ENCODE peak calls at places on chromosomes 1 and 21, in four cellular contexts. B, G, Z and U are unnamed samples.

GRCh38 chr1:219159946-219160645 is 13.6 kb upstream of the LYPLAL1 start:
- DNase-seq in B (no peak), G (no peak), Z (no peak), U (no peak)

GRCh38 chr1:20359451-20360330 is 69.0 kb downstream of the VWA5B1 start:
- DNase-seq in B (no peak), G (peak), Z (no peak), U (no peak)

GRCh38 chr1:66402194-66402593 is 131.8 kb upstream of the SGIP1 start:
- DNase-seq in B (no peak), G (no peak), Z (no peak), U (no peak)

GRCh38 chr1:40404670-40405462 is 31.3 kb downstream of the SMAP2 start:
- DNase-seq in B (no peak), G (peak), Z (no peak), U (no peak)

GRCh38 chr1:76314730-76315129 is 240.2 kb downstream of the ST6GALNAC3 start:
- DNase-seq in B (no peak), G (no peak), Z (no peak), U (no peak)

GRCh38 chr21:24727803-24728425 is 879.4 kb downstream of the MRPL39 start:
- DNase-seq in B (no peak), G (no peak), Z (no peak), U (no peak)

GRCh38 chr1:31412732-31413404 is at the start of gene SERINC2:
- DNase-seq in B (no peak), G (no peak), Z (no peak), U (no peak)

GRCh38 chr21:42343963-42344510 is 6.8 kb downstream of the TFF2 start:
- DNase-seq in B (no peak), G (no peak), Z (no peak), U (no peak)

GRCh38 chr1:11898831-11899467 is 27.3 kb downstream of the KIAA2013 start:
- DNase-seq in B (no peak), G (no peak), Z (no peak), U (no peak)

GRCh38 chr1:41690331-41690730 is 205.8 kb upstream of the EDN2 start:
- DNase-seq in B (no peak), G (no peak), Z (no peak), U (no peak)

GRCh38 chr1:106360252-106360651 is 696.2 kb upstream of the PRMT6 start:
- DNase-seq in B (no peak), G (no peak), Z (no peak), U (no peak)

GRCh38 chr1:47975302-47975921 is 21.8 kb downstream of the TRABD2B start:
- DNase-seq in B (no peak), G (no peak), Z (no peak), U (no peak)

GRCh38 chr1:100400332-100400933 is 48.1 kb downstream of the CDC14A start:
- DNase-seq in B (peak), G (no peak), Z (no peak), U (no peak)

GRCh38 chr1:7301346-7301993 is 469.6 kb upstream of the VAMP3 start:
- DNase-seq in B (no peak), G (no peak), Z (no peak), U (no peak)

GRCh38 chr1:228295201-228295600 is 87.4 kb downstream of the OBSCN start:
- DNase-seq in B (no peak), G (no peak), Z (no peak), U (no peak)

GRCh38 chr1:228141082-228141870 is 1.2 kb downstream of the GUK1 start:
- DNase-seq in B (no peak), G (no peak), Z (no peak), U (no peak)

GRCh38 chr21:36470294-36470693 is 9.6 kb downstream of the CLDN14 start:
- DNase-seq in B (no peak), G (no peak), Z (no peak), U (no peak)

GRCh38 chr21:45417951-45418300 is 13.0 kb downstream of the COL18A1 start:
- DNase-seq in B (no peak), G (no peak), Z (no peak), U (no peak)

GRCh38 chr1:27581823-27582243 is 22.1 kb downstream of the AHDC1 start:
- DNase-seq in B (no peak), G (no peak), Z (no peak), U (no peak)

GRCh38 chr1:206498685-206499084 is 8.6 kb upstream of the RASSF5 start:
- DNase-seq in B (no peak), G (no peak), Z (no peak), U (no peak)

GRCh38 chr1:88640060-88640459 is 44.0 kb upstream of the PKN2 start:
- DNase-seq in B (no peak), G (no peak), Z (no peak), U (no peak)

GRCh38 chr1:192061556-192061955 is 96.7 kb upstream of the RGS18 start:
- DNase-seq in B (no peak), G (no peak), Z (no peak), U (no peak)

GRCh38 chr1:167943541-167943940 is 6.7 kb upstream of the MPC2 start:
- DNase-seq in B (no peak), G (no peak), Z (no peak), U (no peak)

GRCh38 chr1:198530964-198531363 is 9.5 kb downstream of the ATP6V1G3 start:
- DNase-seq in B (no peak), G (no peak), Z (no peak), U (no peak)

GRCh38 chr21:42398414-42399030 is 2.7 kb upstream of the TMPRSS3 start:
- DNase-seq in B (no peak), G (no peak), Z (no peak), U (no peak)

GRCh38 chr1:213598263-213598662 is 389.5 kb upstream of the PROX1 start:
- DNase-seq in B (no peak), G (no peak), Z (no peak), U (no peak)

GRCh38 chr21:34845521-34846213 is 176.9 kb downstream of the CLIC6 start:
- DNase-seq in B (no peak), G (peak), Z (no peak), U (no peak)

GRCh38 chr1:42479621-42480020 is 16.5 kb downstream of the CCDC30 start:
- DNase-seq in B (no peak), G (no peak), Z (no peak), U (no peak)

GRCh38 chr1:153438599-153438998 is 21.9 kb downstream of the S100A7 start:
- DNase-seq in B (no peak), G (no peak), Z (no peak), U (no peak)

GRCh38 chr1:155226910-155227260 is 18.4 kb downstream of the MTX1 start:
- DNase-seq in B (peak), G (no peak), Z (no peak), U (no peak)

GRCh38 chr1:38029725-38030511 is 16.7 kb downstream of the POU3F1 start:
- DNase-seq in B (no peak), G (no peak), Z (no peak), U (no peak)

GRCh38 chr1:211343607-211344334 is 17.1 kb downstream of the TRAF5 start:
- DNase-seq in B (no peak), G (no peak), Z (no peak), U (no peak)

GRCh38 chr1:166470057-166470456 is 303.3 kb upstream of the FAM78B start:
- DNase-seq in B (no peak), G (no peak), Z (no peak), U (no peak)

GRCh38 chr1:59408608-59409007 is 111.7 kb downstream of the FGGY start:
- DNase-seq in B (no peak), G (no peak), Z (no peak), U (no peak)

GRCh38 chr1:85343612-85344255 is 67.3 kb upstream of the BCL10 start:
- DNase-seq in B (no peak), G (no peak), Z (peak), U (no peak)

GRCh38 chr1:7690496-7691182 is 80.5 kb upstream of the VAMP3 start:
- DNase-seq in B (no peak), G (no peak), Z (no peak), U (no peak)

GRCh38 chr1:36390411-36390810 is 4.7 kb upstream of the STK40 start:
- DNase-seq in B (no peak), G (no peak), Z (no peak), U (no peak)

GRCh38 chr1:156226116-156226538 is 13.3 kb downstream of the PMF1 start:
- DNase-seq in B (no peak), G (no peak), Z (no peak), U (no peak)

GRCh38 chr1:59150537-59151386 is 146.1 kb upstream of the FGGY start:
- DNase-seq in B (no peak), G (peak), Z (peak), U (peak)

DNA sequence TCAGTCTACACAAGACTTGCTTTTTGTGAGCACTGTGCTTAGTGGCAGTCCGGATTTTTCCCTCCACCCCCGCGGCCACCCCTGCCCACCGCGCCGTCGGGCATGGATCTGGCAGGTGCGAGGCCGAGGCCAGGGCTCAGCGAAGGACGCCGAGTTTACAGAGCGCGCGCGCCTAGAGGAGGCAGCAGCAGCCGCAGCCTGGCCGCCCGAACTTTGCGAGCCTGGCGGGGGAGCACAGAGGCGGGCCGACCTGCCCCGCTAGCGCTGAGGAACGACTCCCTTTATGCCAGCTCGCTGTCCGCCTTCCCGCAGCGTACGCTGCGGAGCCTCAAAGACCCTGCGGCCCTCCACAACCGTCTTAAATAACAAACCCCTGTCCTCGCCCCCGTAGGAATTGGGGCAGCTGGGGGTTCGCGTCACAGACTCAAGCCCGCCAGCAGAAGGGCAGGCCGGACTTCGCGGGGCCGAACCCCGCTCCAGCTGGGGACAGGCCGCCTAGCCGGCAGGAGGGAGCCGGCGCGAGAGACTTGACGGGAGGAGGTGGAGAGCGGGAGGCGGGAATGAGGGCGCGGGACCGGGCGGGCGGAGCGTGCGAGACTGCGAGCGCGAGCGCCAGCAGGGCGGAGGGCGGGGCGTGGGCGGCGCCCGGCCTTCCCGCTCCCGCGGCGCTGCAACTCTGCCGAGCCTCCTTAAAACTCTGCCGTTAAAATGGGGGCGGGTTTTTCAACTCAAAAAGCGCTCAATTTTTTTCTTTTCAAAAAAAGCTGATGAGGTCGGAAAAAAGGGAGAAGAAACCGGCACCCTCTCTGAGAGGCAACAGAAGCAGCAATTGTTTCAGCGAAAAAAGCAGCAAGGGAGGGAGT is 1.8 kb upstream of the CDKN2C start:
- DNase-seq in B (peak), G (peak), Z (peak), U (peak)
- TF ChIP-seq CTCF in B (peak), G (peak), Z (peak), U (no peak)

GRCh38 chr1:223714421-223714724 is 2.0 kb downstream of the CAPN2 start:
- DNase-seq in B (no peak), G (no peak), Z (no peak), U (no peak)

GRCh38 chr1:223714849-223715709 is 2.7 kb downstream of the CAPN2 start:
- DNase-seq in B (no peak), G (peak), Z (peak), U (no peak)

GRCh38 chr1:223712856-223713494 is 636 bp downstream of the CAPN2 start:
- DNase-seq in B (no peak), G (no peak), Z (no peak), U (no peak)

GRCh38 chr1:223712184-223712855 is at the start of gene CAPN2:
- DNase-seq in B (peak), G (no peak), Z (no peak), U (no peak)

GRCh38 chr1:223713546-223714420 is 1.4 kb downstream of the CAPN2 start:
- DNase-seq in B (no peak), G (peak), Z (no peak), U (no peak)
- TF ChIP-seq CTCF in B (no peak), G (no peak), Z (no peak), U (no peak)

DNA sequence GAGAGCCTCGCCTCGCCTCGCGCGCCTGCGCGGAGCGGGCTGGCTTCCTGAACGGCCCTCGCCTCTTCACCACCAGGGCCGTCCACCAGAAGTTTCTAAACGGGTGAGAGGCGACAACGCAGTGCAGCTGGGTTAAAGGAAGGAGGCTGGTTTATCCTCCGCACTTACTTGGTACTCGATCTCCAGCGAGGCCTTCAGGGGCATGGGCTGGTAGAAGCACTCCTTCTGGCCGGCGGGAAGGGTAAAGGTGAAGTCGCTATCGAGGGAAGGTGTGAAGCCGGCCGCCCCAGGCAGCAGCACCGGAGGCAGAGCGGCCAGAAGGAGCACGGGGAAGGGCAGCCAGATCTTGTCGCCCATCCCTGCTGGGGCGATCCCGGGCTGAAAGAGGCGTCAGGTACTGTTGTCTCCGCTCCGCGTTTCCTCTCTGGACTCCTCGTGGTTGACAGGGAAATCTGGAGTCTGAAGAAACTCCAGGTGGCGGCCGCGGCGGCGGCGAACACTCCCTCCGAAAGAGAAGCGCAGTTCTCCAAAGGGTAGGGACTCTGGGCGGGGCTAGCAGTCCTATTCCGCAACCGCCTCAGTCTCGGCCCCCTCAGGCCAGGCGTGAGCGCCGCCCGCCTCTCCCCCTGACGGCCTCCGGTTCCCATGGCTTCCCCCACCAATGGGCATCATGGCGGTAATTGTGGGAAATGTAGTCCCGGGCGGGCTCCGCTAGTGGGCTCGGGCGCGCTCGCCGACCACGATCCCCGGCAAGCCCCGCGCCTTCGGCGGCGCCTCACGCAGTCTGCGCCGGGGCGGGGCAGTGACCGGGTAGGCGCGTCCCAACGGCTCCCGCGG is at the start of gene TMED5:
- DNase-seq in B (peak), G (peak), Z (peak), U (peak)
- TF ChIP-seq CTCF in B (peak), G (no peak), Z (peak), U (no peak)

GRCh38 chr21:31103571-31104265 is 65.4 kb upstream of the KRTAP19-8 start:
- DNase-seq in B (no peak), G (no peak), Z (no peak), U (no peak)

GRCh38 chr21:31099122-31099521 is 60.8 kb upstream of the KRTAP19-8 start:
- DNase-seq in B (no peak), G (no peak), Z (no peak), U (no peak)

GRCh38 chr21:31103163-31103562 is 64.9 kb upstream of the KRTAP19-8 start:
- DNase-seq in B (no peak), G (no peak), Z (no peak), U (no peak)

GRCh38 chr21:31092867-31093266 is 54.6 kb upstream of the KRTAP19-8 start:
- DNase-seq in B (no peak), G (no peak), Z (no peak), U (no peak)

DNA sequence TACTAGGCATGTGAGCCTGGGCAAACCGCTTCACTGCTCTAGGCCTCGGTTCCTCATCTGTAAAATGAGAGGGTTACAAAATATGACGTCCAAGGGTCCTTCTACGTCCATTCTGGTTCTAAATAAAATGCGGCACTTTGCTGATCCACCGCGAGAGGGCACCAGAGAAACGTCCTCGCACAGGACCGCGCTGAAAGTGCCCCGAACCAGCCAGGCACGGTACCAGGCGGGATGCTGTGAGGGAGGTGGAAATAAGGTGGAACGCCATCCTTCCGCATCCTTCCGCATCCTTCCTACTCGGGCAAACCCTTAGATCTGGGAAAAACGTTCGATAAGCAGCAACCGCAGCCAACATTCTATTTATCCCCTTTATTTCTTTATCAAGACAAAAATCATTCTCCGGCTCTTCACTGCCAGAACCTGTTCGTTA is 60.3 kb upstream of the KRTAP19-8 start:
- DNase-seq in B (peak), G (peak), Z (no peak), U (peak)
- TF ChIP-seq CTCF in B (peak), G (peak), Z (peak), U (no peak)

DNA sequence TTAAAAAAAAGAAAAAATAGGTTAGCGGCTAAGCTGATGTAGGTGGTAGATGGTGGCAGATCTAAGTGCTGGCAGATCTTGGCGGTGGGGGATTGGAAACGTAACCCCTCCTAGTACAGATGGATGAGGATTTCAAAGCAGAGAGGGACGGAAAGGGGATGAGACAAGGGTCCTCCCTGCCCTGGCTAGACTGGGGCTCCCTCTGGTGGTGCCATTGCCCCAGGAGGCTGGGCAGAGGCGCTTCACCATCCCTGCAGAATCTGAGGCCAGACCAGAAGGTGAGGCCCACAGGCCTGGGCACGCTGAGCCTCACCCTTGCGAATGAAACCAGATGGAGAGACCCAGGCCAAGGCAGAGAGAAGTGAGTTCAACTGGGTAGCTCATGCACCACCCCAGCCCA is 7.0 kb upstream of the PLEKHA6 start:
- DNase-seq in B (no peak), G (no peak), Z (no peak), U (no peak)
- TF ChIP-seq CTCF in B (peak), G (peak), Z (peak), U (no peak)

DNA sequence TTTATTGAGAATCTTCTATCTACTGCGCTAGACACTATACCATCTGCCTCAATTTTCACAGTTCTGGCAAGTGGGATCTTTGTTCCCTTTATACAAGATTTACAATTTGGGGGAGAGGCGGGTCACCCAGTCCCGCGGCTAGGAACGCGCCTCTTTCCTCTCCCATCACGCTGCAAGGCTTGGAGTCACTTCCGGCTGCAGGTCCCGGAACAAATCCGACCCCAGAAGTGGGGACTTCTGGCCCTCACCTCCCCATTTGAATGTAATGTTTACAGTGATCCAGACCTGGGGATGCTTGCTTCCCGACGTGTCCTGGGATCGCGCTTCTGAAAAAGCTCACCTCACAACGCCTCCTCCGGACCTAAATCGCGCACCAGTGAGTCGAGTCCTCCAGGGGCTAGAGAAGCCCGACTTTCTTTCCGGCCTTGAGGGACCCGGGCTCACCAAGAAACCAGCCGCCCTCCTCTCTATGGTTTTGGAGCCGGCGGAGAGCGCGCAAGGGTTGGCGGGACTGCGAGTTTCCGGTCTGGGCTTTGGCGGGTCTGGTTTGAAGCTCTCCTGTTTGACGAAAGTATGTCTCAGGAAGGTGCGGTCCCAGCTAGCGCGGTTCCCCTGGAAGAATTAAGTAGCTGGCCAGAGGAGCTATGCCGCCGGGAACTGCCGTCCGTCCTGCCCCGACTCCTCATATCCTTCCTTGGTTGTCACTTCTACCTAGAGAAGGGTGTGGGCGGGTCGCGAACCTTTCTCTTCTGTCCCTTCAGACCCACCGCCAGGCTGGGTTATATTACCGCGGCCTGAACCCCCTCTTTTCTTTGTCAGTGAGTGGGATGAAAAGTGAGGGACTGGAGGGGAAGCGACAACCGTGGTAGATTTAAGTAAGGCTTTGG is at the start of gene METTL18:
- DNase-seq in B (peak), G (peak), Z (peak), U (peak)
- TF ChIP-seq CTCF in B (no peak), G (no peak), Z (peak), U (no peak)

GRCh38 chr1:190478193-190479007 is 736 bp upstream of the BRINP3 start:
- DNase-seq in B (peak), G (peak), Z (no peak), U (no peak)
- TF ChIP-seq CTCF in B (no peak), G (no peak), Z (no peak), U (no peak)